ENCODE peak calls at places on chromosomes 13 and 19, in seven cellular contexts. F is HCEC 1CT, D is neural crest cell, I is T-cell, W is left lung, U is HT1080, T is NCI-H1048. Y is an unnamed sample.
A peak's percentile ranks its signal among the peaks of the same experiment; 100 is the strongest.

GRCh38 chr13:114146173-114146572 is 13.8 kb upstream of the RASA3 start:
- DNase-seq in F (no peak), D (no peak), I (no peak), W (no peak), U (no peak), T (no peak), Y (no peak)

GRCh38 chr19:18751571-18751970 is 39.5 kb downstream of the COMP start:
- DNase-seq in F (no peak), D (no peak), I (no peak), W (no peak), U (no peak), T (no peak), Y (no peak)

GRCh38 chr19:6458695-6459355 is 767 bp downstream of the SLC25A23 start:
- DNase-seq in F (no peak), D (no peak), I (no peak), W (peak; percentile 40), U (no peak), T (no peak), Y (no peak)

GRCh38 chr13:22061371-22061805 is 390.5 kb downstream of the FGF9 start:
- DNase-seq in F (no peak), D (no peak), I (peak; percentile 57), W (no peak), U (no peak), T (no peak), Y (no peak)

GRCh38 chr19:49436381-49437017 is 4.8 kb downstream of the SLC17A7 start:
- DNase-seq in F (no peak), D (no peak), I (peak; percentile 36), W (no peak), U (no peak), T (no peak), Y (no peak)

GRCh38 chr19:36136975-36137686 is 2.7 kb upstream of the CAPNS1 start:
- DNase-seq in F (peak; percentile 50), D (no peak), I (no peak), W (peak; percentile 83), U (peak; percentile 86), T (no peak), Y (no peak)

GRCh38 chr13:62682788-62683187 is 1267.1 kb upstream of the PCDH20 start:
- DNase-seq in F (no peak), D (no peak), I (no peak), W (no peak), U (no peak), T (no peak), Y (no peak)

GRCh38 chr19:49427855-49428546 is 2.8 kb downstream of the GFY start:
- DNase-seq in F (no peak), D (no peak), I (no peak), W (no peak), U (no peak), T (no peak), Y (peak; percentile 48)

GRCh38 chr19:57803265-57803593 is 11.5 kb downstream of the ZNF552 start:
- DNase-seq in F (peak; percentile 19), D (no peak), I (no peak), W (no peak), U (no peak), T (no peak), Y (no peak)

GRCh38 chr19:19342086-19343015 is 21.7 kb downstream of the MAU2 start:
- DNase-seq in F (peak; percentile 40), D (peak; percentile 75), I (no peak), W (peak; percentile 57), U (peak; percentile 54), T (no peak), Y (peak; percentile 6)

GRCh38 chr13:78239681-78240080 is 321.1 kb upstream of the EDNRB start:
- DNase-seq in F (peak; percentile 28), D (peak; percentile 4), I (no peak), W (no peak), U (peak; percentile 73), T (no peak), Y (no peak)

GRCh38 chr13:113493315-113493951 is 2.9 kb upstream of the DCUN1D2 start:
- DNase-seq in F (peak; percentile 94), D (no peak), I (no peak), W (no peak), U (peak; percentile 89), T (no peak), Y (peak; percentile 46)

GRCh38 chr13:112032186-112032835 is 34.6 kb upstream of the SOX1 start:
- DNase-seq in F (peak; percentile 9), D (no peak), I (no peak), W (no peak), U (peak; percentile 24), T (no peak), Y (no peak)

GRCh38 chr19:19459707-19460251 is 54.3 kb downstream of the GATAD2A start:
- DNase-seq in F (peak; percentile 79), D (no peak), I (peak; percentile 66), W (peak; percentile 58), U (peak; percentile 87), T (no peak), Y (no peak)

GRCh38 chr13:74214321-74214720 is 80.1 kb upstream of the KLF12 start:
- DNase-seq in F (no peak), D (no peak), I (no peak), W (no peak), U (no peak), T (no peak), Y (no peak)

GRCh38 chr13:33276581-33276980 is 9.0 kb downstream of the STARD13 start:
- DNase-seq in F (no peak), D (no peak), I (no peak), W (no peak), U (no peak), T (no peak), Y (no peak)

GRCh38 chr19:52248256-52248655 is 21.1 kb upstream of the ZNF766 start:
- DNase-seq in F (no peak), D (peak; percentile 20), I (peak; percentile 45), W (no peak), U (no peak), T (no peak), Y (peak; percentile 22)

GRCh38 chr19:8505680-8506401 is 3.4 kb upstream of the PRAM1 start:
- DNase-seq in F (peak; percentile 52), D (peak; percentile 94), I (no peak), W (peak; percentile 80), U (peak; percentile 24), T (peak; percentile 61), Y (peak; percentile 15)

GRCh38 chr13:59408738-59409137 is 755.0 kb downstream of the DIAPH3 start:
- DNase-seq in F (no peak), D (no peak), I (no peak), W (no peak), U (no peak), T (no peak), Y (no peak)

GRCh38 chr13:26584713-26585112 is 27.2 kb downstream of the WASF3 start:
- DNase-seq in F (peak; percentile 87), D (no peak), I (no peak), W (no peak), U (peak; percentile 54), T (no peak), Y (no peak)

GRCh38 chr19:39319098-39319891 is 1.4 kb downstream of the LRFN1 start:
- DNase-seq in F (no peak), D (no peak), I (no peak), W (no peak), U (no peak), T (no peak), Y (no peak)

GRCh38 chr19:28514166-28514565 is 698.8 kb downstream of the UQCRFS1 start:
- DNase-seq in F (no peak), D (no peak), I (no peak), W (no peak), U (no peak), T (no peak), Y (no peak)

GRCh38 chr19:6108721-6109633 is 1.3 kb downstream of the RFX2 start:
- DNase-seq in F (peak; percentile 39), D (peak; percentile 39), I (peak; percentile 55), W (peak; percentile 72), U (no peak), T (no peak), Y (peak; percentile 29)

GRCh38 chr19:31344403-31344802 is 4.8 kb downstream of the TSHZ3 start:
- DNase-seq in F (no peak), D (no peak), I (no peak), W (no peak), U (no peak), T (no peak), Y (no peak)

GRCh38 chr13:41763772-41764171 is 197.1 kb downstream of the VWA8 start:
- DNase-seq in F (no peak), D (no peak), I (no peak), W (no peak), U (no peak), T (no peak), Y (no peak)

GRCh38 chr19:4675346-4675745 is 5.2 kb upstream of the MYDGF start:
- DNase-seq in F (no peak), D (no peak), I (no peak), W (no peak), U (no peak), T (no peak), Y (no peak)

GRCh38 chr13:75749407-75749806 is 113.3 kb downstream of the LMO7 start:
- DNase-seq in F (peak; percentile 27), D (no peak), I (no peak), W (no peak), U (peak; percentile 35), T (no peak), Y (no peak)

GRCh38 chr19:17240062-17240854 is 5.5 kb downstream of the NR2F6 start:
- DNase-seq in F (no peak), D (no peak), I (no peak), W (no peak), U (no peak), T (no peak), Y (no peak)

GRCh38 chr19:2813235-2814160 is 6.2 kb upstream of the ZNF554 start:
- DNase-seq in F (no peak), D (no peak), I (no peak), W (no peak), U (no peak), T (no peak), Y (no peak)

Y was measured in NCI-H748 treated with DMSO at 0.1 percent for 48 hours.